ENCODE peak calls at places on chromosomes 5 and 9, in nine cellular contexts. One of them, this sample, is unnamed.

GRCh38 chr9:130267930-130268329 is 2.4 kb downstream of the HMCN2 start:
- DNase-seq in AG09319: no peak
- DNase-seq in Kasumi-1: no peak
- DNase-seq in naive thymus-derived CD4-positive, alpha-beta T cell: no peak
- DNase-seq in lung: no peak
- DNase-seq in tibial artery: peak; percentile 74
- DNase-seq in activated CD4-positive, alpha-beta T cell treated with anti-CD3 and anti-CD28 coated beads, Interleukin-2, amount 50 U/mL, for 48 hours: no peak
- DNase-seq in stimulated activated CD8-positive, alpha-beta memory T cell treated with anti-CD3 and anti-CD28 coated beads, Interleukin-4, amount 100 ng/mL, for 4 hours: no peak
- DNase-seq in mucosa of descending colon: no peak
- DNase-seq in this sample: no peak

GRCh38 chr5:95644351-95645042 is 2.1 kb upstream of the RFESD start:
- DNase-seq in AG09319: no peak
- DNase-seq in Kasumi-1: peak; percentile 76
- DNase-seq in naive thymus-derived CD4-positive, alpha-beta T cell: peak; percentile 21
- DNase-seq in lung: peak; percentile 54
- DNase-seq in tibial artery: peak; percentile 48
- DNase-seq in activated CD4-positive, alpha-beta T cell treated with anti-CD3 and anti-CD28 coated beads, Interleukin-2, amount 50 U/mL, for 48 hours: peak; percentile 58
- DNase-seq in stimulated activated CD8-positive, alpha-beta memory T cell treated with anti-CD3 and anti-CD28 coated beads, Interleukin-4, amount 100 ng/mL, for 4 hours: no peak
- DNase-seq in mucosa of descending colon: no peak
- DNase-seq in this sample: peak; percentile 62

GRCh38 chr5:76291305-76292077 is 111.6 kb upstream of the IQGAP2 start:
- DNase-seq in AG09319: no peak
- DNase-seq in Kasumi-1: no peak
- DNase-seq in naive thymus-derived CD4-positive, alpha-beta T cell: no peak
- DNase-seq in lung: no peak
- DNase-seq in tibial artery: no peak
- DNase-seq in activated CD4-positive, alpha-beta T cell treated with anti-CD3 and anti-CD28 coated beads, Interleukin-2, amount 50 U/mL, for 48 hours: no peak
- DNase-seq in stimulated activated CD8-positive, alpha-beta memory T cell treated with anti-CD3 and anti-CD28 coated beads, Interleukin-4, amount 100 ng/mL, for 4 hours: no peak
- DNase-seq in mucosa of descending colon: no peak
- DNase-seq in this sample: peak; percentile 53

GRCh38 chr9:112065781-112066606 is 109.1 kb downstream of the SUSD1 start:
- DNase-seq in AG09319: no peak
- DNase-seq in Kasumi-1: no peak
- DNase-seq in naive thymus-derived CD4-positive, alpha-beta T cell: no peak
- DNase-seq in lung: peak; percentile 39
- DNase-seq in tibial artery: no peak
- DNase-seq in activated CD4-positive, alpha-beta T cell treated with anti-CD3 and anti-CD28 coated beads, Interleukin-2, amount 50 U/mL, for 48 hours: no peak
- DNase-seq in stimulated activated CD8-positive, alpha-beta memory T cell treated with anti-CD3 and anti-CD28 coated beads, Interleukin-4, amount 100 ng/mL, for 4 hours: no peak
- DNase-seq in mucosa of descending colon: peak; percentile 74
- DNase-seq in this sample: peak; percentile 59

GRCh38 chr9:79630521-79631403 is 59.0 kb downstream of the TLE4 start:
- DNase-seq in AG09319: no peak
- DNase-seq in Kasumi-1: no peak
- DNase-seq in naive thymus-derived CD4-positive, alpha-beta T cell: no peak
- DNase-seq in lung: no peak
- DNase-seq in tibial artery: no peak
- DNase-seq in activated CD4-positive, alpha-beta T cell treated with anti-CD3 and anti-CD28 coated beads, Interleukin-2, amount 50 U/mL, for 48 hours: no peak
- DNase-seq in stimulated activated CD8-positive, alpha-beta memory T cell treated with anti-CD3 and anti-CD28 coated beads, Interleukin-4, amount 100 ng/mL, for 4 hours: no peak
- DNase-seq in mucosa of descending colon: no peak
- DNase-seq in this sample: no peak

GRCh38 chr5:102099766-102100331 is 196.2 kb downstream of the SLCO4C1 start:
- DNase-seq in AG09319: no peak
- DNase-seq in Kasumi-1: no peak
- DNase-seq in naive thymus-derived CD4-positive, alpha-beta T cell: no peak
- DNase-seq in lung: no peak
- DNase-seq in tibial artery: no peak
- DNase-seq in activated CD4-positive, alpha-beta T cell treated with anti-CD3 and anti-CD28 coated beads, Interleukin-2, amount 50 U/mL, for 48 hours: no peak
- DNase-seq in stimulated activated CD8-positive, alpha-beta memory T cell treated with anti-CD3 and anti-CD28 coated beads, Interleukin-4, amount 100 ng/mL, for 4 hours: no peak
- DNase-seq in mucosa of descending colon: no peak
- DNase-seq in this sample: no peak

GRCh38 chr5:132459983-132460834 is 30.4 kb downstream of the IRF1 start:
- DNase-seq in AG09319: no peak
- DNase-seq in Kasumi-1: peak; percentile 87
- DNase-seq in naive thymus-derived CD4-positive, alpha-beta T cell: no peak
- DNase-seq in lung: peak; percentile 56
- DNase-seq in tibial artery: peak; percentile 62
- DNase-seq in activated CD4-positive, alpha-beta T cell treated with anti-CD3 and anti-CD28 coated beads, Interleukin-2, amount 50 U/mL, for 48 hours: no peak
- DNase-seq in stimulated activated CD8-positive, alpha-beta memory T cell treated with anti-CD3 and anti-CD28 coated beads, Interleukin-4, amount 100 ng/mL, for 4 hours: no peak
- DNase-seq in mucosa of descending colon: peak; percentile 40
- DNase-seq in this sample: no peak

GRCh38 chr9:2228132-2228531 is 213.0 kb downstream of the SMARCA2 start:
- DNase-seq in AG09319: no peak
- DNase-seq in Kasumi-1: peak; percentile 37
- DNase-seq in naive thymus-derived CD4-positive, alpha-beta T cell: no peak
- DNase-seq in lung: peak; percentile 40
- DNase-seq in tibial artery: no peak
- DNase-seq in activated CD4-positive, alpha-beta T cell treated with anti-CD3 and anti-CD28 coated beads, Interleukin-2, amount 50 U/mL, for 48 hours: peak; percentile 21
- DNase-seq in stimulated activated CD8-positive, alpha-beta memory T cell treated with anti-CD3 and anti-CD28 coated beads, Interleukin-4, amount 100 ng/mL, for 4 hours: no peak
- DNase-seq in mucosa of descending colon: peak; percentile 50
- DNase-seq in this sample: no peak

This sample was measured in body of pancreas.